ENCODE peak calls at places on chromosomes 1 and 21, in seven cellular contexts. L, O, J, A, Q, D and F are unnamed samples. For H3K36me3 and H3K4me1, the result is how much of the 10 kb centered on the place peaks cover.

GRCh38 chr1:181504294-181505115 is 21.2 kb downstream of the CACNA1E start:
- DNase-seq in A (no peak), O (no peak), L (no peak), J (no peak), D (no peak), Q (peak), F (no peak)

GRCh38 chr21:46455575-46456385 is 2.9 kb upstream of the DIP2A start:
- DNase-seq in J (no peak), O (no peak), A (peak), D (no peak), Q (no peak), L (no peak), F (peak)

GRCh38 chr1:7300893-7301292 is 470.2 kb upstream of the VAMP3 start:
- DNase-seq in Q (no peak), J (no peak), O (no peak), A (peak), L (no peak), D (no peak), F (peak)

GRCh38 chr1:25245809-25246599 is 1.2 kb downstream of the RSRP1 start:
- DNase-seq in L (no peak), J (no peak), D (no peak), O (no peak), Q (no peak), A (peak), F (no peak)

GRCh38 chr1:28915036-28915895 is 897 bp downstream of the EPB41 start:
- DNase-seq in O (no peak), Q (peak), A (peak), J (peak), D (peak), L (no peak), F (peak)

GRCh38 chr1:228366851-228367741 is 39.5 kb downstream of the TRIM11 start:
- DNase-seq in L (peak), A (no peak), O (no peak), D (peak), J (no peak), Q (no peak), F (peak)

GRCh38 chr1:203327684-203328457 is 22.6 kb downstream of the BTG2 start:
- DNase-seq in Q (peak), A (peak), D (no peak), J (no peak), L (no peak), O (no peak), F (no peak)

GRCh38 chr1:233632436-233632835 is 18.5 kb downstream of the KCNK1 start:
- DNase-seq in J (no peak), D (no peak), L (no peak), O (no peak), Q (no peak), A (no peak), F (no peak)

GRCh38 chr1:195733826-195734225 is 874.4 kb downstream of the KCNT2 start:
- DNase-seq in D (no peak), A (no peak), O (no peak), Q (no peak), J (no peak), L (no peak), F (no peak)

GRCh38 chr1:147341246-147341645 is 98.8 kb downstream of the CHD1L start:
- DNase-seq in J (no peak), D (no peak), A (no peak), Q (no peak), O (no peak), L (no peak), F (no peak)

GRCh38 chr1:24186993-24187790 is at the start of gene IFNLR1:
- DNase-seq in Q (peak), O (no peak), L (peak), D (peak), A (no peak), J (peak), F (peak)

GRCh38 chr1:75292013-75292412 is 157.8 kb downstream of the LHX8 start:
- DNase-seq in D (no peak), O (no peak), A (no peak), L (no peak), J (no peak), Q (no peak), F (no peak)

GRCh38 chr1:68496680-68497357 is at the start of gene DEPDC1:
- DNase-seq in Q (peak), D (peak), J (peak), L (peak), O (peak), A (peak), F (peak)

GRCh38 chr21:29077651-29078090 is 4.2 kb upstream of the CCT8 start:
- DNase-seq in D (no peak), Q (no peak), A (peak), O (no peak), L (no peak), J (no peak), F (peak)

GRCh38 chr1:164561461-164561860 is 2.5 kb downstream of the PBX1 start:
- DNase-seq in A (peak), D (no peak), O (no peak), Q (no peak), L (no peak), J (peak), F (no peak)

DNA sequence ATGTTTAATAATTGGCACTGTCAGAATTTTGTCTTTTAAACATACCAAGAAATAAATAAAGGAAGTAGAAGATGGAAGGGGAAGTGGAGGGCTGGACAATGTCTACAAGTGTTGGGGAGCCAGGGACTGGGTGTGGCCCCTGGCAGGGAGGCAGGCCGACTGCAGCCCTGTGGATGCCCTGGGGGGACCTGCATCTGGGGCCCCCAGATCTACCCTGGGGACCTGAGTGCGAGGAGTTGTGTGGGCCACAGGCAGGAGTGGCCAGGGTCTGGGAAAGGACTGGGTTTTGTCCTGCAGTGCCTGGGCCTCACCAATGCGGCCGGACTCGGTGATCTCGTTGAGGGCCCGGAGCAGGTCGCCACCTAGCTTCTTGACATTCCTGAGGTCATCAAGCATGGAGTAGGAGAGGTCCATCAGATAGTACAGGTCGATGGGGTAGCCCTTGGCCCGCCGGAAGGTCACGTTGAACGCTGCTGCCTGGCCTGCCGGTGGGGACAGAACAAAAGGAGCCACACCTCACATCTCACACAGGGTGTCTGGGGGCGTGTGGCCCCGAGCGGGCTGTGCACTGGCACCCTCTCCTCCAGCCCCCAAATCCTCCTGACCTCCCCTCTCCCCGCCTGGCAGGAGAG is 17.5 kb downstream of the ITGB2 start:
- DNase-seq in D (no peak), O (no peak), L (peak), J (no peak), Q (no peak), A (no peak), F (no peak)
- H3K36me3 ChIP-seq in D (under half), O (under half), L (under half), J (under half), Q (under half), A (under half), F (under half)

GRCh38 chr1:10272274-10272673 is 61.9 kb downstream of the KIF1B start:
- DNase-seq in L (no peak), A (no peak), D (no peak), O (no peak), J (no peak), Q (no peak), F (no peak)
- TF ChIP-seq CTCF in L (no peak), A (no peak), D (no peak), O (no peak), J (no peak), Q (no peak), F (no peak)

GRCh38 chr1:234914606-234915290 is 213.9 kb downstream of the TOMM20 start:
- DNase-seq in D (no peak), L (no peak), A (no peak), O (no peak), J (no peak), Q (no peak), F (no peak)

GRCh38 chr1:234915923-234916675 is 212.5 kb downstream of the TOMM20 start:
- DNase-seq in A (no peak), Q (peak), O (no peak), L (peak), J (peak), D (no peak), F (no peak)

GRCh38 chr1:234918216-234918841 is 210.3 kb downstream of the TOMM20 start:
- DNase-seq in Q (no peak), O (no peak), A (peak), J (peak), D (no peak), L (peak), F (peak)

GRCh38 chr1:234917495-234918188 is 211.0 kb downstream of the TOMM20 start:
- DNase-seq in Q (no peak), D (no peak), J (no peak), A (no peak), L (no peak), O (no peak), F (no peak)

GRCh38 chr1:234916840-234917239 is 211.8 kb downstream of the TOMM20 start:
- DNase-seq in A (no peak), J (no peak), O (no peak), D (no peak), Q (no peak), L (no peak), F (no peak)
- H3K4me1 ChIP-seq in A (under half), J (half or more), O (half or more), D (under half), Q (under half), L (half or more), F (under half)

GRCh38 chr1:226373376-226373775 is 34.5 kb downstream of the PARP1 start:
- DNase-seq in D (no peak), Q (no peak), L (no peak), A (peak), O (no peak), J (no peak), F (no peak)

GRCh38 chr1:226372885-226373284 is 35.0 kb downstream of the PARP1 start:
- DNase-seq in J (no peak), A (no peak), Q (no peak), D (no peak), L (peak), O (no peak), F (no peak)

GRCh38 chr1:226378071-226378470 is 29.8 kb downstream of the PARP1 start:
- DNase-seq in A (peak), J (no peak), D (no peak), L (no peak), Q (no peak), O (no peak), F (no peak)

GRCh38 chr1:226371866-226372490 is 35.9 kb downstream of the PARP1 start:
- DNase-seq in L (no peak), Q (no peak), D (no peak), A (no peak), O (no peak), J (no peak), F (no peak)

GRCh38 chr1:226376300-226376699 is 31.6 kb downstream of the PARP1 start:
- DNase-seq in O (no peak), L (no peak), A (no peak), D (no peak), Q (no peak), J (no peak), F (no peak)
- H3K36me3 ChIP-seq in O (half or more), L (under half), A (under half), D (under half), Q (half or more), J (half or more), F (half or more)

GRCh38 chr1:37036667-37037053 is 2.3 kb upstream of the GRIK3 start:
- DNase-seq in Q (no peak), J (no peak), L (no peak), A (no peak), D (no peak), O (no peak), F (no peak)

GRCh38 chr1:37035828-37036666 is 1.7 kb upstream of the GRIK3 start:
- DNase-seq in J (no peak), L (no peak), Q (peak), D (no peak), O (no peak), A (no peak), F (no peak)

GRCh38 chr1:37037675-37038074 is 3.4 kb upstream of the GRIK3 start:
- DNase-seq in D (no peak), J (no peak), Q (no peak), A (no peak), O (no peak), L (no peak), F (no peak)

GRCh38 chr1:37038703-37039093 is 4.4 kb upstream of the GRIK3 start:
- DNase-seq in A (no peak), D (no peak), J (peak), Q (no peak), O (no peak), L (no peak), F (no peak)

GRCh38 chr1:37038079-37038702 is 3.9 kb upstream of the GRIK3 start:
- DNase-seq in L (no peak), O (no peak), J (peak), A (no peak), Q (peak), D (no peak), F (peak)
- TF ChIP-seq CTCF in L (no peak), O (no peak), J (peak), A (no peak), Q (no peak), D (no peak), F (no peak)

GRCh38 chr1:53145051-53145600 is 2.7 kb upstream of the SLC1A7 start:
- DNase-seq in A (no peak), Q (no peak), J (no peak), D (no peak), L (no peak), O (no peak), F (no peak)
- H3K4me1 ChIP-seq in A (under half), Q (under half), J (under half), D (under half), L (under half), O (under half), F (under half)

GRCh38 chr1:117101334-117101733 is 20.2 kb downstream of the TRIM45 start:
- DNase-seq in O (no peak), D (no peak), J (no peak), L (no peak), Q (no peak), A (no peak), F (no peak)
- H3K36me3 ChIP-seq in O (under half), D (under half), J (under half), L (under half), Q (under half), A (under half), F (under half)

GRCh38 chr1:31981976-31982375 is 31.7 kb upstream of the KHDRBS1 start:
- DNase-seq in J (no peak), A (no peak), O (no peak), L (no peak), Q (no peak), D (no peak), F (no peak)

GRCh38 chr1:31976401-31976800 is 37.3 kb upstream of the KHDRBS1 start:
- DNase-seq in J (no peak), L (no peak), A (peak), Q (no peak), D (no peak), O (no peak), F (peak)

GRCh38 chr1:31980835-31981782 is 32.6 kb upstream of the KHDRBS1 start:
- DNase-seq in A (no peak), O (no peak), D (no peak), J (no peak), L (no peak), Q (no peak), F (no peak)

GRCh38 chr1:31978853-31979400 is 34.7 kb upstream of the KHDRBS1 start:
- DNase-seq in D (no peak), L (no peak), A (no peak), Q (no peak), J (no peak), O (no peak), F (no peak)

GRCh38 chr1:31977361-31978131 is 36.1 kb upstream of the KHDRBS1 start:
- DNase-seq in O (no peak), J (no peak), Q (peak), D (no peak), A (no peak), L (peak), F (no peak)
- TF ChIP-seq CTCF in O (peak), J (peak), Q (peak), D (no peak), A (peak), L (peak), F (no peak)